ENCODE peak calls at places on chromosomes 4 and X, in five cellular contexts. T is fibroblast of lung, L is gastrocnemius medialis, F is tibial nerve, C is left ventricle myocardium inferior. Z is an unnamed sample.

GRCh38 chr4:149048451-149049143 is 606.4 kb upstream of the NR3C2 start:
- DNase-seq in C (no peak), F (no peak), T (no peak), L (no peak), Z (no peak)

GRCh38 chrX:135974279-135974856 is 580 bp upstream of the MMGT1 start:
- DNase-seq in T (peak), F (peak), L (peak), C (peak), Z (peak)

GRCh38 chr4:9898596-9899345 is 117.3 kb downstream of the DRD5 start:
- DNase-seq in F (no peak), L (no peak), C (peak), T (peak), Z (no peak)

GRCh38 chrX:38726596-38726995 is 74.7 kb upstream of the MID1IP1 start:
- DNase-seq in C (no peak), F (no peak), T (peak), L (no peak), Z (no peak)

GRCh38 chr4:37453004-37453360 is 208.4 kb downstream of the NWD2 start:
- DNase-seq in L (no peak), T (peak), C (no peak), F (no peak), Z (no peak)

GRCh38 chr4:122218762-122219161 is 66.6 kb downstream of the BLTP1 start:
- DNase-seq in C (no peak), F (no peak), L (no peak), T (peak), Z (no peak)

GRCh38 chrX:113157496-113157895 is 316.9 kb upstream of the AMOT start:
- DNase-seq in C (no peak), F (no peak), T (no peak), L (no peak), Z (no peak)

GRCh38 chrX:37287741-37288424 is 61.3 kb upstream of the PRRG1 start:
- DNase-seq in T (no peak), C (no peak), F (no peak), L (no peak), Z (no peak)

GRCh38 chr4:158850800-158851644 is 82.2 kb downstream of the FNIP2 start:
- DNase-seq in T (peak), F (no peak), L (no peak), C (no peak), Z (no peak)

GRCh38 chrX:132206259-132206658 is 13.0 kb downstream of the RAP2C start:
- DNase-seq in L (no peak), T (no peak), F (no peak), C (no peak), Z (no peak)

GRCh38 chr4:12861422-12861821 is 622.7 kb downstream of the RAB28 start:
- DNase-seq in L (no peak), T (no peak), F (no peak), C (no peak), Z (no peak)

GRCh38 chrX:40773809-40774208 is 38.5 kb upstream of the MED14 start:
- DNase-seq in L (no peak), T (peak), F (no peak), C (no peak), Z (no peak)

GRCh38 chr4:44663539-44664263 is 12.3 kb upstream of the YIPF7 start:
- DNase-seq in T (no peak), L (no peak), F (no peak), C (no peak), Z (no peak)

GRCh38 chr4:44662623-44663006 is 11.2 kb upstream of the YIPF7 start:
- DNase-seq in F (no peak), T (no peak), C (no peak), L (no peak), Z (no peak)

GRCh38 chr4:44661940-44662622 is 10.7 kb upstream of the YIPF7 start:
- DNase-seq in T (no peak), C (no peak), L (no peak), F (no peak), Z (no peak)

GRCh38 chr4:44660396-44660795 is 9.0 kb upstream of the YIPF7 start:
- DNase-seq in T (no peak), C (no peak), L (no peak), F (no peak), Z (no peak)
- TF ChIP-seq CTCF in T (no peak), C (no peak), L (no peak), F (no peak), Z (no peak)

GRCh38 chrX:46587753-46588171 is 14.2 kb downstream of the CHST7 start:
- DNase-seq in T (peak), F (no peak), C (peak), L (no peak), Z (no peak)
- H3K27ac ChIP-seq in T (peak), F (no peak), C (peak), L (peak), Z (peak)

DNA sequence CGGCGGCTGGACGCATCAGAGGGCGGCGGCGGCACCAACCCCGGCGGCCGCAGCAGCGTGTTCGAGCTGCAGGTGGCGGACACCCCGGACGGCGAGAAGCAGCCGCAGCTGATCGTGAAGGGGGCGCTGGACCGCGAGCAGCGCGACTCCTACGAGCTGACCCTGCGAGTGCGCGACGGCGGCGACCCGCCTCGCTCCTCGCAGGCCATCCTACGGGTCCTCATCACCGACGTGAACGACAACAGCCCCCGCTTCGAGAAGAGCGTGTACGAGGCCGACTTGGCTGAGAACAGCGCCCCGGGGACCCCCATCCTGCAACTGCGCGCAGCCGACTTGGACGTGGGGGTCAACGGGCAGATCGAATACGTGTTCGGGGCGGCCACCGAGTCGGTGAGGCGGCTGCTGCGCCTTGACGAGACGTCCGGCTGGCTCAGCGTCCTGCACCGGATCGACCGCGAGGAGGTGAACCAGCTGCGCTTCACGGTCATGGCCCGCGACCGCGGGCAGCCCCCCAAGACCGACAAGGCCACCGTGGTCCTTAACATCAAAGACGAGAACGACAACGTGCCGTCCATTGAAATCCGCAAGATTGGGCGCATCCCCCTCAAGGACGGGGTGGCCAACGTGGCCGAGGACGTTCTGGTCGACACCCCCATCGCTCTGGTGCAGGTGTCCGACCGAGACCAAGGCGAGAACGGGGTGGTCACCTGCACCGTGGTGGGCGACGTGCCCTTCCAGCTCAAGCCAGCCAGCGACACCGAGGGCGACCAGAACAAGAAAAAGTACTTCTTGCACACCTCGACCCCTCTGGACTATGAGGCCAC is 2.1 kb downstream of the PCDH7 start:
- DNase-seq in C (peak), F (no peak), T (peak), L (no peak), Z (peak)
- TF ChIP-seq CTCF in C (peak), F (no peak), T (no peak), L (no peak), Z (no peak)

GRCh38 chr4:123869517-123870282 is 473.1 kb downstream of the SPRY1 start:
- DNase-seq in L (peak), C (no peak), T (no peak), F (no peak), Z (no peak)
- H3K27ac ChIP-seq in L (peak), C (peak), T (no peak), F (no peak), Z (peak)

DNA sequence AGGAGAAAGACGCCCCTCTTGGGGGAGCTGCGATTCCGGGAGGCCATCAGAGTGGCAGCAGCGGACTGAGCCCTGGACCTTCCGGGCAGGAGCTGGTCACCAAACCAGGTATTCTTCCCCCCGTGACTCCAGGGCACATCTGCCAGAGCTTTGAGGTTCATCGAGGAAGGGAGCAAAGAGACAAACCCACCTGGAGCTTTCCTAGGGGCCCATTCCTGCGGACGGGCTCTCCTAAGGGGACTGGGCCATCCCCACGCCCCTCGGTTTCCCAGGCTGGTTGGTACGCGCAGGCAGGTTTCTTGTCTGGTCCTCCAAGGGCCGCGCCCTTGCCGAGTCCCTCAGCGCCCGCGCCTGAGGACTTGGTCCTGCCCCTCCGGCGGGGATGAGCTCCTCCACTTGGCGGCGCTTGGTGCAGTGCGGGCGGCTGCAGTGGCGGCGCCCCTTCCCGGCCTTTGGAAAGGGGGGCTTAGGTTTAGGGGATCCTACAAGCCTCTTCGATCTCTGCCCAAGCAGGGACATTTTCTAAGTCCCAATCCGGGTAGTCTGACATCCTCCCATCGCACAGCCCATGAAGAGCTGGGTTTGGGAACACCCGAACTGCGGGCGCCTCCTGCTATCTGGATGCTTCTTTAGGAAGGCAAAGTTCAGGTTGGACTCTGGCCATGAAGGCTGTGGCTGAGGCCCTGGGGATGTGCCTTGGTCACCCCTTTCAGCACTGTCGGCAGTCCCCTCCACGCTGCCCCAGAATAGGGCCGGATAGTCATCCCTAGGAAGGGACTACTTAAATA is 543 bp downstream of the STBD1 start:
- DNase-seq in F (no peak), T (peak), C (peak), L (peak), Z (peak)
- TF ChIP-seq CTCF in F (no peak), T (peak), C (peak), L (no peak), Z (peak)

DNA sequence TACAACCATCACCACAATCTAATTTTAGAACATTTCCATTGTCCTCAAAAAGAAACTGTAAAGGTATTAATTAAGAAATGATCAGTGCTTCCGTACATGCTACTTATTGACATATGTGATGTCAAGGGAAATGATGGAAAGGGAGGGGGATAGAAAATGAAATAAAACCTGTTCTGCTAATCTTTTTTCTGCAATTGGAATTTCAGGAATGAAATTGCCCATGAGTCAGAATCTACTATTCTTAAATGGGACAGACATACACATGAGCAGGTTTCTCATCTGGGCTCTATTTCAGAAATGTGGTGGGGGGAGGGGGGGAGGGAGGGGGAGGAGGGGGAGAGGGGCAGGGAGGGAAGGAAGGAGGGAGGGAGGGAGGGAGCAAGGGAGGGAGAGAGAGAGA is 91.0 kb downstream of the SHROOM4 start:
- DNase-seq in T (no peak), C (no peak), F (no peak), L (no peak), Z (no peak)
- H3K27ac ChIP-seq in T (no peak), C (no peak), F (no peak), L (no peak), Z (no peak)

GRCh38 chr4:5784960-5785611 is 74.1 kb downstream of the EVC start:
- DNase-seq in F (no peak), C (no peak), L (no peak), T (no peak), Z (no peak)
- TF ChIP-seq CTCF in F (no peak), C (no peak), L (no peak), T (no peak), Z (no peak)

GRCh38 chrX:31212856-31213748 is 141.3 kb upstream of the FTHL17 start:
- DNase-seq in C (no peak), L (no peak), T (no peak), F (no peak), Z (no peak)
- H3K27ac ChIP-seq in C (no peak), L (no peak), T (no peak), F (no peak), Z (no peak)

DNA sequence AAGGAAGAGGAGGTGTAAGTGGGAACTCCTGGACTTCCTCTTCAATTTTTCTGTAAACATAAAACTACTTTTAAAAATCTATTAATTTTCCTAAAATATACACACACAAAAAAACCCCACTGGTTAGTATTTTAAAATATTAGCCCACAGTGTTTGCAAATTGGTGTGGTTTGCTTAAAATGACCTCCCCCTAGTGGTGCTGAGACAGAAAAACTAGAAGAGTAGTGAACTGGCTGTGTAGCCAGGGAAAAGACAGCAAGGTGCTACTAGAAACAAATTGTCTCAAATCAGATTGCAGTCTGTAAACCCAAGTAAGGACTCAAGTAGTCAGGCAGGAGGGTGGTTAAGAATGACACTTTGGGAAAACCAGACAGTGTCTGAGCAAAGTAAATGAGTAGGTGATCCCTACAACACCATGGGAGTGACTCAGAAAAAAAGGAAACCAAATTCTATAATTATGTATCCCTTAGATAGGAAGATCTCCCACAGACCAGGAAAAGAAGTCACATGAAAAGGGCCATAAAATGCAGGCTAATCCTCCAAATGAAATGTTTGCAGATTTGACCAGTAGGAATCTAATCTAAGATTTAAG is 26.0 kb downstream of the AMTN start:
- DNase-seq in C (no peak), F (no peak), L (no peak), T (peak), Z (no peak)
- TF ChIP-seq CTCF in C (peak), F (no peak), L (no peak), T (peak), Z (no peak)